ENCODE peak calls at places on chromosome 13, in four cellular contexts. P is NT2/D1; L is activated naive CD4-positive, alpha-beta T cell; B is heart left ventricle. X is an unnamed sample.

GRCh38 chr13:19782049-19782726 is 557 bp downstream of the PSPC1 start:
- DNase-seq in B (peak), L (peak), P (peak), X (no peak)

GRCh38 chr13:92842145-92842544 is 384.5 kb upstream of the GPC6 start:
- DNase-seq in P (no peak), L (no peak), B (no peak), X (no peak)

GRCh38 chr13:83024955-83025594 is 857.2 kb downstream of the SLITRK1 start:
- DNase-seq in L (no peak), P (no peak), B (no peak), X (no peak)

GRCh38 chr13:33787051-33787591 is 30.8 kb upstream of the RFC3 start:
- DNase-seq in L (no peak), P (no peak), B (no peak), X (no peak)

GRCh38 chr13:40539954-40540706 is 126.3 kb downstream of the FOXO1 start:
- DNase-seq in P (peak), B (no peak), L (no peak), X (no peak)

GRCh38 chr13:99399623-99399974 is 92.4 kb upstream of the GPR183 start:
- DNase-seq in B (no peak), P (no peak), L (no peak), X (no peak)

GRCh38 chr13:26721251-26721939 is 39.2 kb downstream of the GPR12 start:
- DNase-seq in B (no peak), P (no peak), L (no peak), X (no peak)

GRCh38 chr13:97627566-97627965 is 193.6 kb downstream of the RAP2A start:
- DNase-seq in B (peak), L (no peak), P (no peak), X (no peak)

GRCh38 chr13:20869540-20869939 is 33.0 kb downstream of the XPO4 start:
- DNase-seq in P (no peak), L (no peak), B (no peak), X (no peak)

GRCh38 chr13:35963982-35964665 is 167.1 kb downstream of the DCLK1 start:
- DNase-seq in B (no peak), P (no peak), L (no peak), X (no peak)

X was measured in D721Med.